ENCODE peak calls at places on chromosomes 7 and 10, in six cellular contexts. C is transverse colon, E is ELR, F is amniotic stem cell, U is foreskin keratinocyte, R is heart right ventricle. Y is an unnamed sample.

GRCh38 chr7:77855371-77856083 is 57.0 kb downstream of the PHTF2 start:
- DNase-seq in C (no peak), U (no peak), E (no peak), R (peak), F (no peak), Y (no peak)

GRCh38 chr10:110207805-110208613 is 604 bp downstream of the MXI1 start:
- DNase-seq in E (peak), C (peak), R (peak), F (no peak), U (no peak), Y (no peak)

GRCh38 chr10:106972381-106972780 is 192.1 kb downstream of the SORCS1 start:
- DNase-seq in E (no peak), R (no peak), U (no peak), F (no peak), C (no peak), Y (no peak)

GRCh38 chr10:24727811-24728210 is 4.1 kb upstream of the ARHGAP21 start:
- DNase-seq in R (no peak), C (no peak), F (no peak), E (peak), U (no peak), Y (no peak)

GRCh38 chr7:14833707-14834106 is 68.8 kb downstream of the DGKB start:
- DNase-seq in F (no peak), C (no peak), R (no peak), E (no peak), U (no peak), Y (no peak)

GRCh38 chr7:108406474-108406873 is 49.8 kb downstream of the NRCAM start:
- DNase-seq in F (no peak), C (no peak), E (peak), R (no peak), U (peak), Y (no peak)

GRCh38 chr10:92342801-92343200 is 51.8 kb downstream of the MARCHF5 start:
- DNase-seq in R (no peak), E (peak), F (no peak), U (no peak), C (no peak), Y (no peak)

GRCh38 chr7:94969434-94970084 is 62.2 kb downstream of the PPP1R9A start:
- DNase-seq in R (no peak), E (no peak), C (no peak), U (no peak), F (no peak), Y (no peak)

GRCh38 chr7:105345003-105345402 is 43.7 kb downstream of the SRPK2 start:
- DNase-seq in R (no peak), C (no peak), E (no peak), U (no peak), F (no peak), Y (no peak)

GRCh38 chr10:12018438-12019342 is 23.9 kb downstream of the UPF2 start:
- DNase-seq in C (no peak), F (no peak), U (no peak), E (no peak), R (no peak), Y (no peak)

GRCh38 chr7:9796241-9796640 is 1177.4 kb upstream of the PHF14 start:
- DNase-seq in C (no peak), E (no peak), R (no peak), U (no peak), F (no peak), Y (no peak)

GRCh38 chr7:4552985-4553384 is 129.1 kb upstream of the FOXK1 start:
- DNase-seq in F (no peak), C (no peak), R (no peak), U (no peak), E (no peak), Y (no peak)

GRCh38 chr7:2530076-2530967 is 10.7 kb downstream of the LFNG start:
- DNase-seq in E (peak), F (no peak), U (no peak), C (peak), R (no peak), Y (no peak)

GRCh38 chr7:148334959-148335577 is 255.5 kb upstream of the C7orf33 start:
- DNase-seq in R (no peak), E (peak), F (no peak), C (no peak), U (peak), Y (no peak)

GRCh38 chr10:127449491-127449890 is 99.6 kb upstream of the NPS start:
- DNase-seq in F (no peak), C (no peak), R (no peak), E (no peak), U (no peak), Y (no peak)

GRCh38 chr10:22911889-22912762 is 15.7 kb upstream of the ARMC3 start:
- DNase-seq in C (peak), E (no peak), F (no peak), R (peak), U (no peak), Y (peak)

GRCh38 chr7:150945171-150945852 is 32.8 kb downstream of the KCNH2 start:
- DNase-seq in C (no peak), U (no peak), R (peak), F (no peak), E (no peak), Y (no peak)

GRCh38 chr10:60101821-60102220 is 195.5 kb upstream of the CCDC6 start:
- DNase-seq in F (no peak), R (no peak), U (no peak), E (no peak), C (no peak), Y (no peak)

GRCh38 chr10:58264780-58265179 is 2.9 kb downstream of the IPMK start:
- DNase-seq in E (no peak), C (no peak), U (no peak), F (no peak), R (no peak), Y (no peak)

GRCh38 chr7:150974468-150975391 is 3.4 kb downstream of the KCNH2 start:
- DNase-seq in E (peak), U (no peak), R (peak), F (no peak), C (peak), Y (no peak)

GRCh38 chr10:70681731-70682005 is 9.4 kb downstream of the ADAMTS14 start:
- DNase-seq in C (no peak), R (no peak), U (no peak), E (no peak), F (no peak), Y (no peak)

GRCh38 chr7:70271617-70272081 is 673.4 kb downstream of the AUTS2 start:
- DNase-seq in R (no peak), U (no peak), F (no peak), E (no peak), C (no peak), Y (no peak)

Y was measured in pulmonary artery endothelial cell.